ENCODE peak calls at places on chromosomes 12 and 14, in six cellular contexts. B is tibial nerve, W is HCT116, M is iPS DF 6.9, Z is esophagus squamous epithelium, O is psoas muscle. P is an unnamed sample. For H3K9me3 and H3K27me3, the result is how much of the 10 kb centered on the place peaks cover.

GRCh38 chr12:119772431-119772830 is 104.5 kb downstream of the PRKAB1 start:
- DNase-seq in B (no peak), W (no peak), M (no peak), Z (no peak), O (no peak), P (no peak)

GRCh38 chr12:88940854-88941253 is 360.6 kb upstream of the KITLG start:
- DNase-seq in B (no peak), W (no peak), M (no peak), Z (no peak), O (no peak), P (no peak)

GRCh38 chr12:45409966-45410365 is 194.1 kb downstream of the ANO6 start:
- DNase-seq in B (no peak), W (no peak), M (no peak), Z (no peak), O (peak), P (no peak)

GRCh38 chr12:63036216-63036973 is 101.4 kb upstream of the PPM1H start:
- DNase-seq in B (no peak), W (no peak), M (no peak), Z (no peak), O (no peak), P (no peak)

GRCh38 chr14:96001866-96002510 is 37.2 kb upstream of the C14orf132 start:
- DNase-seq in B (no peak), W (no peak), M (no peak), Z (no peak), O (no peak), P (no peak)

GRCh38 chr12:88684610-88685009 is 104.3 kb upstream of the KITLG start:
- DNase-seq in B (no peak), W (no peak), M (no peak), Z (no peak), O (no peak), P (no peak)

GRCh38 chr12:56086096-56086495 is 6.1 kb downstream of the ERBB3 start:
- DNase-seq in B (no peak), W (no peak), M (no peak), Z (no peak), O (no peak), P (peak)

GRCh38 chr14:22391908-22392307 is 197.1 kb downstream of the DAD1 start:
- DNase-seq in B (peak), W (peak), M (peak), Z (no peak), O (no peak), P (peak)

GRCh38 chr14:84361476-84361875 is 1168.5 kb upstream of the FLRT2 start:
- DNase-seq in B (no peak), W (no peak), M (no peak), Z (no peak), O (no peak), P (no peak)

GRCh38 chr12:95881331-95881955 is 22.7 kb downstream of the SNRPF start:
- DNase-seq in B (no peak), W (no peak), M (no peak), Z (no peak), O (no peak), P (no peak)

GRCh38 chr12:2047752-2048151 is 5.0 kb upstream of the CACNA1C start:
- DNase-seq in B (no peak), W (no peak), M (no peak), Z (no peak), O (no peak), P (no peak)

GRCh38 chr14:65335548-65335947 is 77.0 kb upstream of the FUT8 start:
- DNase-seq in B (no peak), W (no peak), M (no peak), Z (no peak), O (no peak), P (no peak)

GRCh38 chr14:61342486-61342885 is 21.1 kb downstream of the PRKCH start:
- DNase-seq in B (no peak), W (no peak), M (no peak), Z (no peak), O (no peak), P (no peak)

GRCh38 chr12:70936414-70936813 is 15.9 kb upstream of the PTPRR start:
- DNase-seq in B (no peak), W (no peak), M (no peak), Z (no peak), O (no peak), P (no peak)

GRCh38 chr14:72924332-72924731 is 1.9 kb upstream of the DCAF4 start:
- DNase-seq in B (no peak), W (no peak), M (no peak), Z (no peak), O (peak), P (peak)

GRCh38 chr12:62758216-62758615 is 176.7 kb downstream of the PPM1H start:
- DNase-seq in B (no peak), W (no peak), M (no peak), Z (no peak), O (no peak), P (no peak)

GRCh38 chr12:23084236-23084995 is 459.4 kb downstream of the ETNK1 start:
- DNase-seq in B (no peak), W (no peak), M (no peak), Z (no peak), O (no peak), P (no peak)

GRCh38 chr14:36997843-36998242 is 174.6 kb downstream of the SLC25A21 start:
- DNase-seq in B (no peak), W (no peak), M (no peak), Z (no peak), O (no peak), P (no peak)

GRCh38 chr14:99389171-99389826 is 91.4 kb downstream of the SETD3 start:
- DNase-seq in B (no peak), W (peak), M (peak), Z (no peak), O (peak), P (no peak)

GRCh38 chr12:51744235-51744634 is 104.3 kb downstream of the FIGNL2 start:
- DNase-seq in B (no peak), W (no peak), M (no peak), Z (no peak), O (no peak), P (no peak)

GRCh38 chr14:100104523-100105300 is 39.5 kb downstream of the EVL start:
- DNase-seq in B (no peak), W (no peak), M (no peak), Z (no peak), O (no peak), P (no peak)

GRCh38 chr12:12397184-12397583 is 40.3 kb downstream of the BORCS5 start:
- DNase-seq in B (no peak), W (no peak), M (no peak), Z (no peak), O (no peak), P (no peak)

GRCh38 chr14:69190191-69190590 is 1.1 kb upstream of the EXD2 start:
- DNase-seq in B (no peak), W (no peak), M (no peak), Z (no peak), O (no peak), P (no peak)

GRCh38 chr14:98580131-98580678 is 691.8 kb downstream of the BCL11B start:
- DNase-seq in B (no peak), W (no peak), M (peak), Z (no peak), O (no peak), P (no peak)

GRCh38 chr12:41531147-41531829 is 343.2 kb downstream of the PDZRN4 start:
- DNase-seq in B (peak), W (no peak), M (no peak), Z (no peak), O (peak), P (peak)

GRCh38 chr14:26730929-26731618 is 133.2 kb upstream of the NOVA1 start:
- DNase-seq in B (no peak), W (no peak), M (peak), Z (no peak), O (no peak), P (no peak)

GRCh38 chr14:101821528-101821927 is 60.0 kb downstream of the PPP2R5C start:
- DNase-seq in B (no peak), W (no peak), M (no peak), Z (no peak), O (no peak), P (no peak)

GRCh38 chr12:95102916-95103671 is 29.7 kb upstream of the NR2C1 start:
- DNase-seq in B (no peak), W (peak), M (no peak), Z (no peak), O (no peak), P (no peak)

GRCh38 chr14:104235686-104236085 is 97.3 kb downstream of the KIF26A start:
- DNase-seq in B (no peak), W (no peak), M (no peak), Z (no peak), O (no peak), P (no peak)
- H3K9me3 ChIP-seq in B (under half), W (under half), M (under half), Z (under half), O (under half), P (under half)

GRCh38 chr12:107847430-107847829 is 72.9 kb downstream of the ASCL4 start:
- DNase-seq in B (no peak), W (no peak), M (no peak), Z (no peak), O (no peak), P (no peak)
- H3K27me3 ChIP-seq in B (half or more), W (under half), M (under half), Z (under half), O (under half), P (under half)

DNA sequence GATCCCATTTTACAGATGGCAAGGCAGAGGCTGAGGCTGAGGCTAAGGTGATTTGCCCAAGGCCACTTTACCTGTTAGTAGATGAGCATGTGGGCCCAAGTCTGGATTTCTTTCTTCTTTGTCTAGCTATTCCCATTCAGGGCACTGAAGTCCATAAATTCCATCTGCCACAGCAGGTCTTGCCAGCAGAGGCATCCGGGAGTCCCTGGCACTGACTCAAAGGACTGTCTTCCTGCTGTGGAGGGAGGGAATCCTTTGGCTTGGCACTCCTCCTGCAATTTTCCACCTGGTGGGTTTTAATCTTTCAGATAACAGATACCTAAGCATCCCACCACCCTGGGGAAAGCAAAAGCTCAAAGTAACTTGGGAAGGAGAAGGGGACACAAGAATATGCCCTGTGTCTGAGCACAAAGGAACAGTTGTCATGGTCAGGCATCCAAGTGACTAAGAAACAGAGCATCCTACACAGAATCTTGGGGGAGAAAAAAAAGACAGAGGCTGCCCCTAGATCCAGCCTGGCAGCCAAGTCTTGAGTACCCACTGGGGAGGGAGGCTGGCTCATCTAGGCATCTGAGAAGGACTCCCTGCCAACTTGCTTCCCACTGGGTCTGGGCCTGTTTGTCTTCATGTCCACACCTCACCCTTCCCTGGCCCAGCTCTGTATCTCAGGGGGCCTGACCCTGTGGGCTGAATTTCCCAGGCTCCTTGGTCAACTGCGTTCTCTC is 35.6 kb upstream of the CMKLR1 start:
- DNase-seq in B (no peak), W (no peak), M (no peak), Z (no peak), O (no peak), P (no peak)
- H3K9me3 ChIP-seq in B (under half), W (under half), M (under half), Z (under half), O (under half), P (under half)

DNA sequence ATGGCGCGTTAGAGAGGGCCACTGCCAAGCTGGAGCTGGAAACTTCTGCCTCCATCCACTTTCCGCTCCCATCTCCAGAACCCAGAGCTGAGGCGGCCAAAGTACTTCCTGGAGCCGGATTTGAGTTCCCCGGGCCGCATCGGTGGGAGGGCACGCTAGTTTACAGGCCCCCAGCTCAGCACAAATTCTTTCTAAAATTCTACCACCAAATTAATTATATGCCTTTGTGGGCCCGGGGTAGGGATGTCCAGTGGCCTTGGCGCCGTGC is 3.7 kb downstream of the RFX4 start:
- DNase-seq in B (no peak), W (no peak), M (no peak), Z (no peak), O (no peak), P (no peak)
- H3K27me3 ChIP-seq in B (half or more), W (under half), M (half or more), Z (under half), O (under half), P (under half)

GRCh38 chr12:131233737-131234474 is 280.2 kb downstream of the ADGRD1 start:
- DNase-seq in B (no peak), W (no peak), M (no peak), Z (no peak), O (no peak), P (no peak)

GRCh38 chr12:131230340-131231099 is 276.8 kb downstream of the ADGRD1 start:
- DNase-seq in B (peak), W (no peak), M (no peak), Z (no peak), O (no peak), P (no peak)

GRCh38 chr12:131229426-131230339 is 276.0 kb downstream of the ADGRD1 start:
- DNase-seq in B (no peak), W (no peak), M (no peak), Z (no peak), O (no peak), P (no peak)

GRCh38 chr12:131235871-131236271 is 282.2 kb downstream of the ADGRD1 start:
- DNase-seq in B (no peak), W (no peak), M (no peak), Z (no peak), O (no peak), P (no peak)

DNA sequence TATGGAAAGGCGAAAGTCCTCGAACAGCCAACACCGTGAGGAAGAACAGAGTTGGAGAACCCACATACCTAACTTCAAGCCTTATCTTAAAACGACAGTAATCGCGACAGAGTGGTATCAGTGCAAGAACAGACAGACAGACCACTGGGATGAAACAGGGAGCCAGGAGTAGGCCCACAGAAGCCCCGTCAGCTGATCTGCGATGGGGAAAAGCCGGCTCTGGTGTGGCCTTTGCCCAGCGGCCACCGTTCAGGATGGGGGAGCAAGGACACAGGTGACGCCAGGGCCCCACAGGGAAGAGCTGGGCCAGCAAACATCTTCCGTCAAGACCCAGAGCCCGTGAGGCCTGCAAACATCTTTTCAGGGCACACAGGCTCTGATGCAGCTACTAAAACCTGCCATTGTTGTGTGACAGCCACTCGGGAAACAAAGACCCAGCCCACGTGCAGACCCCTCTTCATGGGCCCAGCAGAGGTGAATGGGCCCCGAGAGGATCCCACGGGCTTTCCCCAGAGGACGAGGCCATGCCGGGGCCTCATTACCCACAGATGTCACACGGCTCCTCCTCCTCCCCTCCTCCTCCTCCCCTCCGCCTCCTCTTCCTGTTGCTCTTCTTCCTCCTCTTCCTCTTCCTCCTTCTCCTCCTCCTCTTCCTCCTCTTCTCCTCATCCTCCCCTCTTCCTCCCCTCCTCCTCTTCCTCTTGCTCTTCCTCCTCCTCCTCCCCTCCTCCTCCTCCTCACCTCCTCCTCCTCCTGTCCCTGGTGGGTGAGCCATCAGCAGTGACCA is 277.7 kb downstream of the ADGRD1 start:
- DNase-seq in B (no peak), W (no peak), M (no peak), Z (no peak), O (no peak), P (no peak)
- H3K9me3 ChIP-seq in B (under half), W (under half), M (under half), Z (under half), O (under half), P (under half)

P was measured in pancreas.